ENCODE peak calls at places on chromosomes 7 and 10, in seven cellular contexts. F is endothelial cell of umbilical vein; E is fibroblast of lung; B is IMR-90; T is cardiac muscle cell; L is BE2C; W is CD4-positive, alpha-beta memory T cell. A is an unnamed sample. For H3K4me1, the result is how much of the 10 kb centered on the place peaks cover.

GRCh38 chr10:79406683-79407396 is 38.6 kb downstream of the ZCCHC24 start:
- DNase-seq in F (no peak), E (no peak), B (no peak), T (no peak), L (peak), W (no peak), A (no peak)

GRCh38 chr10:126098216-126098561 is 201.8 kb downstream of the FANK1 start:
- DNase-seq in F (no peak), E (no peak), B (no peak), T (no peak), L (no peak), W (no peak), A (no peak)

GRCh38 chr7:7757576-7757975 is 39.2 kb upstream of the RPA3 start:
- DNase-seq in F (no peak), E (no peak), B (no peak), T (no peak), L (no peak), W (no peak), A (no peak)

GRCh38 chr7:132002343-132002968 is 446.0 kb upstream of the PODXL start:
- DNase-seq in F (no peak), E (peak), B (no peak), T (no peak), L (no peak), W (no peak), A (no peak)

GRCh38 chr7:111796671-111797070 is 234.4 kb upstream of the IMMP2L start:
- DNase-seq in F (no peak), E (peak), B (peak), T (no peak), L (no peak), W (no peak), A (no peak)

GRCh38 chr7:44087914-44088838 is 5.8 kb upstream of the POLM start:
- DNase-seq in F (no peak), E (peak), B (peak), T (no peak), L (no peak), W (no peak), A (no peak)

GRCh38 chr10:118939216-118940007 is 90.1 kb upstream of the NANOS1 start:
- DNase-seq in F (no peak), E (no peak), B (no peak), T (no peak), L (no peak), W (no peak), A (no peak)

GRCh38 chr10:18178862-18179483 is 38.7 kb downstream of the CACNB2 start:
- DNase-seq in F (no peak), E (no peak), B (no peak), T (peak), L (no peak), W (no peak), A (no peak)

GRCh38 chr7:38548605-38549004 is 82.6 kb downstream of the AMPH start:
- DNase-seq in F (no peak), E (no peak), B (no peak), T (no peak), L (no peak), W (no peak), A (peak)

GRCh38 chr10:78470267-78471103 is 436.8 kb downstream of the RPS24 start:
- DNase-seq in F (no peak), E (peak), B (peak), T (no peak), L (no peak), W (no peak), A (no peak)

GRCh38 chr7:104552102-104552501 is 223.7 kb downstream of the LHFPL3 start:
- DNase-seq in F (peak), E (peak), B (peak), T (peak), L (no peak), W (no peak), A (peak)

GRCh38 chr7:44284881-44285541 is 40.4 kb downstream of the CAMK2B start:
- DNase-seq in F (no peak), E (no peak), B (no peak), T (no peak), L (peak), W (no peak), A (peak)

DNA sequence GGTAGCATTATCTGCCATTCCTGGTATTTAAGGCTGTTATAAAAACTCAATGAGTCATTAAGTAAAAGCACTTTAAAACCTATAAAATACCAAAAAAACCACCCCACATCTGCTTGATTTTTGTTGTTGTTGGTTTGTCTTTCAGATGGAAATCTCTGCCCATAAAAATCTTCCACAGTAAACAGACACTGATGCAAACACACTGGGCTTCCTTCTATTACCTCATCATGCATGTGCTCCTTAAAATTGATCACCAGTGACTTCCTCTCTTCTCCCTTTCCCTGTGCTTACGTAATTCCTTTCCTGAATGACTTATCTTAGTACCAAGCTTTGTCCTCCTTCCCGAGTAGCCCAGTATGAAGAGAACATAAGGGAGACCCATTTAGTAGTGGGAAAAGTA is 167.2 kb downstream of the EVX1 start:
- DNase-seq in F (no peak), E (peak), B (no peak), T (no peak), L (no peak), W (no peak), A (no peak)
- H3K4me1 ChIP-seq in F (under half), E (under half), B (under half), T (under half), L (under half), W (under half), A (under half)

GRCh38 chr7:141562036-141562435 is 10.8 kb downstream of the AGK start:
- DNase-seq in F (no peak), E (no peak), B (no peak), T (no peak), L (no peak), W (no peak), A (no peak)
- H3K4me1 ChIP-seq in F (under half), E (under half), B (under half), T (under half), L (under half), W (under half), A (under half)

GRCh38 chr7:48090095-48090805 is 1.2 kb downstream of the UPP1 start:
- DNase-seq in F (peak), E (peak), B (peak), T (peak), L (no peak), W (no peak), A (peak)

GRCh38 chr7:48087349-48087748 is 1.7 kb upstream of the UPP1 start:
- DNase-seq in F (peak), E (peak), B (peak), T (no peak), L (no peak), W (peak), A (no peak)

GRCh38 chr7:48089415-48089975 is 430 bp downstream of the UPP1 start:
- DNase-seq in F (no peak), E (peak), B (no peak), T (no peak), L (no peak), W (peak), A (peak)

GRCh38 chr7:48085942-48086341 is 3.1 kb upstream of the UPP1 start:
- DNase-seq in F (no peak), E (no peak), B (no peak), T (no peak), L (no peak), W (no peak), A (no peak)

DNA sequence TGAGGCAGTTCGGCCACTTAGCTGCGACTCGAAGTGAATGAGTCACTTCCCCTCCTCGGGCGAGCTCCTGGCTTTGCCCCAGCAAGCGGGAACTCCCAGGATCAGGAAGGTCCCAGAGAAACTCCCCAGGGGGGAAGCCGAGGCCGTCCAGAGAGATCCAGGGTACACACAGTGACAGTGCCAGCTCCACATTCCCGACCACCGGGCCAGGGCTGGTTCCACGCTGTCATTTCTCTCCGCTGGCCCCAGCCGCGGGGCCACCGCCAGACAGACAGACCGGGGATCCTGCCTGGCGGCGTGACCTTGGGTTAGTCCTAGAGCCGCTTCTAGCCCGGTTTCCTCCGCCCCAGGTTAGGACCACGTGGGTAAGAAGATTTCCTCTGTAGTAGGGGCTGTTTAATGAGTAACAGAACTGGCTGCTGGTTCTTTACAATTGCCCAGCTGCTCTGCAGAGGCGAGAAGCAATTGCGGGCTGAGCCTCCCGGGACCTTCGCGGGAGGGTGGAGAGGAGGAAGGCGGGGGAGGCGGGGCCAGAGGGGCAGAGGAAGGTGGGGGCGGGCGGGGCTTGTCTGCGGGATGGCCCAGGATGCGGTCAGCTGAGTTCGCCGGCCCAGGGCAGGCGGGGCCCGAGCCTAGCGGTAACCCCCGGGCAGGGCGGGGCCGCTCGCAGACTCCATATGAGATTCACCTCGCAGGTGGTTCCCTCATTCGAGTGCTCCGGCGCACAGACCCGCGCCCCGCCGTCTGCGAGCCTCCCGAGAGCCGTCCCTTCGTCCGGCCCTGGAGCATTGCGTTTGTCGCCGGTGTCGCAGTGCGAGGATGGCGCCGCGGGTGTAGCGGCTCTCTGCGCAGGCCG is at the start of gene UPP1:
- DNase-seq in F (peak), E (peak), B (peak), T (peak), L (peak), W (peak), A (peak)
- H3K4me1 ChIP-seq in F (half or more), E (under half), B (under half), T (under half), L (under half), W (half or more), A (under half)

GRCh38 chr10:72335394-72336258 is 19.1 kb downstream of the DNAJB12 start:
- DNase-seq in F (peak), E (peak), B (no peak), T (no peak), L (peak), W (peak), A (peak)

GRCh38 chr10:72332423-72333110 is 22.2 kb downstream of the DNAJB12 start:
- DNase-seq in F (no peak), E (no peak), B (no peak), T (no peak), L (no peak), W (no peak), A (no peak)

GRCh38 chr10:72334832-72335393 is 19.8 kb downstream of the DNAJB12 start:
- DNase-seq in F (peak), E (peak), B (peak), T (no peak), L (peak), W (peak), A (peak)

GRCh38 chr10:72333111-72334012 is 21.4 kb downstream of the DNAJB12 start:
- DNase-seq in F (peak), E (no peak), B (no peak), T (no peak), L (no peak), W (no peak), A (no peak)

GRCh38 chr10:72334196-72334831 is 20.4 kb downstream of the DNAJB12 start:
- DNase-seq in F (peak), E (peak), B (peak), T (peak), L (peak), W (no peak), A (no peak)
- H3K4me1 ChIP-seq in F (half or more), E (under half), B (under half), T (under half), L (half or more), W (half or more), A (under half)

GRCh38 chr10:5468262-5469106 is 30.9 kb downstream of the CALML5 start:
- DNase-seq in F (no peak), E (no peak), B (no peak), T (no peak), L (no peak), W (no peak), A (no peak)

GRCh38 chr10:5467634-5468255 is 31.6 kb downstream of the CALML5 start:
- DNase-seq in F (no peak), E (no peak), B (no peak), T (no peak), L (no peak), W (no peak), A (no peak)

GRCh38 chr10:5466451-5466996 is 32.8 kb downstream of the CALML5 start:
- DNase-seq in F (no peak), E (peak), B (peak), T (peak), L (peak), W (no peak), A (peak)

GRCh38 chr10:5464521-5464920 is 34.8 kb downstream of the CALML5 start:
- DNase-seq in F (no peak), E (no peak), B (no peak), T (no peak), L (no peak), W (no peak), A (no peak)

DNA sequence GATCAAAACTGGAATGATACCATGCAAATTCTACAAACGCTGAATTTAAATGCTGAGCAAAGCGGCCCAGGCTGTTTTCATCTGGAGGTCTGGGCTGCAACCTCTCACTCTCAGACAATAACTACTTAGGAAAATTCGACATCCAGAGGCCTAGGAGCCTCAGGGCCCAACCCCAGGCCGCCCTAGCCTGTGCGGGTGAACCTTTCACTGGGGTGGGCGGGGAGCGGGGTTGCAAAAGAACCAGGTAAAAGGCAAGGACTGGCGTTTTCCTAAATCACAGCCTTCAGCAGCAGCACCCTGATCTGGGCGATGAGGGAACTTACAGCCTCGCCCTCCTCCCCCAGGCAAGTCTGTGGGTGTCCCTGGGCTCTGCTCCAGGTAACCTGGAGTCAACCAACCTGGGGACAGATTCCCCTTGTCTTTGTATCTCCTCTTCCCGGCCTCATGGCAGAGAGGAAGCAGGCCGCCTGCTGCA is 33.4 kb downstream of the CALML5 start:
- DNase-seq in F (no peak), E (no peak), B (no peak), T (no peak), L (no peak), W (no peak), A (peak)
- H3K4me1 ChIP-seq in F (under half), E (under half), B (under half), T (under half), L (under half), W (under half), A (under half)